ENCODE peak calls at places on chromosomes 2 and 18, in ten cellular contexts. S is germinal center; I is IMR-90; G is NCI-H187; Y is LHCN-M2; T is stomach; V is stimulated activated CD8-positive, alpha-beta memory T cell treated with anti-CD3 and anti-CD28 coated beads, Interleukin-4, amount 100 ng/mL, for 1 hour; L is body of pancreas; M is central memory CD4-positive, alpha-beta T cell; A is effector memory CD8-positive, alpha-beta T cell. J is an unnamed sample.

GRCh38 chr18:62883937-62884735 is 168.8 kb downstream of the PHLPP1 start:
- DNase-seq in S (no peak), I (no peak), G (no peak), Y (no peak), T (no peak), V (no peak), L (no peak), M (no peak), A (no peak), J (no peak)

GRCh38 chr2:215863687-215864086 is 149.7 kb downstream of the MREG start:
- DNase-seq in S (no peak), I (no peak), G (no peak), Y (no peak), T (no peak), V (no peak), L (no peak), M (no peak), A (no peak), J (no peak)

GRCh38 chr2:46184794-46185583 is 112.2 kb upstream of the EPAS1 start:
- DNase-seq in S (no peak), I (no peak), G (no peak), Y (no peak), T (no peak), V (no peak), L (no peak), M (no peak), A (no peak), J (no peak)

GRCh38 chr2:175414872-175415487 is 233.5 kb upstream of the ATP5MC3 start:
- DNase-seq in S (peak; percentile 8), I (peak; percentile 54), G (no peak), Y (peak; percentile 53), T (peak; percentile 27), V (no peak), L (peak; percentile 45), M (no peak), A (no peak), J (peak; percentile 57)

GRCh38 chr2:237490009-237490804 is 3.2 kb downstream of the MLPH start:
- DNase-seq in S (no peak), I (no peak), G (no peak), Y (no peak), T (peak; percentile 26), V (no peak), L (no peak), M (no peak), A (no peak), J (no peak)

GRCh38 chr2:86563650-86564061 is 413 bp upstream of the CHMP3 start:
- DNase-seq in S (no peak), I (no peak), G (no peak), Y (no peak), T (no peak), V (no peak), L (no peak), M (no peak), A (no peak), J (no peak)

GRCh38 chr2:171390941-171391516 is 42.8 kb downstream of the METTL8 start:
- DNase-seq in S (no peak), I (peak; percentile 78), G (no peak), Y (peak; percentile 76), T (no peak), V (no peak), L (no peak), M (no peak), A (no peak), J (no peak)

GRCh38 chr2:10188729-10189305 is 66.3 kb downstream of the RRM2 start:
- DNase-seq in S (no peak), I (no peak), G (no peak), Y (no peak), T (no peak), V (no peak), L (no peak), M (no peak), A (no peak), J (no peak)

GRCh38 chr18:80147418-80148315 is 38.6 kb downstream of the ADNP2 start:
- DNase-seq in S (peak; percentile 78), I (peak; percentile 72), G (peak; percentile 68), Y (peak; percentile 83), T (peak; percentile 83), V (peak; percentile 51), L (peak; percentile 91), M (peak; percentile 60), A (peak; percentile 58), J (peak; percentile 88)

GRCh38 chr2:120542911-120543527 is 192.6 kb upstream of the GLI2 start:
- DNase-seq in S (no peak), I (no peak), G (no peak), Y (no peak), T (no peak), V (no peak), L (no peak), M (no peak), A (no peak), J (no peak)

GRCh38 chr2:216023055-216023648 is 9.8 kb upstream of the MREG start:
- DNase-seq in S (peak; percentile 71), I (peak; percentile 52), G (no peak), Y (peak; percentile 61), T (peak; percentile 54), V (no peak), L (peak; percentile 48), M (peak; percentile 26), A (peak; percentile 35), J (peak; percentile 49)

GRCh38 chr2:198042189-198042588 is 237.8 kb downstream of the PLCL1 start:
- DNase-seq in S (no peak), I (no peak), G (no peak), Y (no peak), T (no peak), V (no peak), L (no peak), M (no peak), A (no peak), J (no peak)

GRCh38 chr2:74779587-74780135 is 54.3 kb upstream of the HK2 start:
- DNase-seq in S (no peak), I (no peak), G (no peak), Y (no peak), T (peak; percentile 45), V (no peak), L (no peak), M (no peak), A (no peak), J (no peak)

GRCh38 chr2:128486640-128487375 is 168.1 kb upstream of the HS6ST1 start:
- DNase-seq in S (no peak), I (no peak), G (no peak), Y (no peak), T (no peak), V (no peak), L (no peak), M (no peak), A (no peak), J (no peak)

GRCh38 chr2:101613073-101613704 is 84.3 kb upstream of the MAP4K4 start:
- DNase-seq in S (no peak), I (no peak), G (no peak), Y (no peak), T (no peak), V (no peak), L (no peak), M (no peak), A (no peak), J (peak; percentile 33)

GRCh38 chr2:54497738-54498680 is 41.9 kb downstream of the SPTBN1 start:
- DNase-seq in S (no peak), I (peak; percentile 23), G (no peak), Y (peak; percentile 69), T (no peak), V (no peak), L (peak; percentile 47), M (no peak), A (no peak), J (no peak)

GRCh38 chr2:230457073-230457768 is 41.2 kb downstream of the SP100 start:
- DNase-seq in S (no peak), I (no peak), G (no peak), Y (no peak), T (no peak), V (no peak), L (no peak), M (no peak), A (no peak), J (no peak)

GRCh38 chr18:79356435-79356834 is 39.3 kb upstream of the NFATC1 start:
- DNase-seq in S (peak; percentile 70), I (no peak), G (no peak), Y (no peak), T (no peak), V (no peak), L (no peak), M (no peak), A (no peak), J (no peak)

GRCh38 chr2:18297536-18298058 is 262.9 kb downstream of the RDH14 start:
- DNase-seq in S (no peak), I (no peak), G (no peak), Y (no peak), T (no peak), V (no peak), L (no peak), M (no peak), A (no peak), J (no peak)

GRCh38 chr2:143600136-143600535 is 470.9 kb downstream of the ARHGAP15 start:
- DNase-seq in S (no peak), I (peak; percentile 61), G (no peak), Y (no peak), T (no peak), V (no peak), L (no peak), M (no peak), A (no peak), J (no peak)

GRCh38 chr2:188788621-188789020 is 185.6 kb upstream of the COL3A1 start:
- DNase-seq in S (no peak), I (peak; percentile 93), G (no peak), Y (peak; percentile 95), T (peak; percentile 43), V (no peak), L (peak; percentile 28), M (no peak), A (no peak), J (peak; percentile 49)